ENCODE peak calls at places on chromosomes 3 and 15, in five cellular contexts. One of them, this sample, is unnamed.

GRCh38 chr3:46965151-46965550 is 11.4 kb downstream of the CCDC12 start:
- DNase-seq in mesenteric fat pad: no peak
- DNase-seq in activated CD4-positive, alpha-beta T cell treated with anti-CD3 and anti-CD28 coated beads, Interleukin-2, amount 50 U/mL, for 1 hour: no peak
- DNase-seq in D721Med: no peak
- DNase-seq in Caco-2: peak
- DNase-seq in this sample: no peak

GRCh38 chr3:98990657-98991056 is 89.2 kb upstream of the DCBLD2 start:
- DNase-seq in mesenteric fat pad: no peak
- DNase-seq in activated CD4-positive, alpha-beta T cell treated with anti-CD3 and anti-CD28 coated beads, Interleukin-2, amount 50 U/mL, for 1 hour: no peak
- DNase-seq in D721Med: no peak
- DNase-seq in Caco-2: no peak
- DNase-seq in this sample: no peak

GRCh38 chr15:58705105-58705504 is 44.4 kb downstream of the ADAM10 start:
- DNase-seq in mesenteric fat pad: no peak
- DNase-seq in activated CD4-positive, alpha-beta T cell treated with anti-CD3 and anti-CD28 coated beads, Interleukin-2, amount 50 U/mL, for 1 hour: no peak
- DNase-seq in D721Med: no peak
- DNase-seq in Caco-2: no peak
- DNase-seq in this sample: no peak

GRCh38 chr3:125280966-125281365 is 68.4 kb upstream of the SLC12A8 start:
- DNase-seq in mesenteric fat pad: no peak
- DNase-seq in activated CD4-positive, alpha-beta T cell treated with anti-CD3 and anti-CD28 coated beads, Interleukin-2, amount 50 U/mL, for 1 hour: no peak
- DNase-seq in D721Med: no peak
- DNase-seq in Caco-2: no peak
- DNase-seq in this sample: no peak

GRCh38 chr3:151085889-151086483 is 522 bp downstream of the MED12L start:
- DNase-seq in mesenteric fat pad: no peak
- DNase-seq in activated CD4-positive, alpha-beta T cell treated with anti-CD3 and anti-CD28 coated beads, Interleukin-2, amount 50 U/mL, for 1 hour: no peak
- DNase-seq in D721Med: peak
- DNase-seq in Caco-2: peak
- DNase-seq in this sample: peak

GRCh38 chr15:98567951-98568350 is 80.4 kb upstream of the IGF1R start:
- DNase-seq in mesenteric fat pad: no peak
- DNase-seq in activated CD4-positive, alpha-beta T cell treated with anti-CD3 and anti-CD28 coated beads, Interleukin-2, amount 50 U/mL, for 1 hour: no peak
- DNase-seq in D721Med: no peak
- DNase-seq in Caco-2: no peak
- DNase-seq in this sample: peak

GRCh38 chr3:186806173-186807055 is at the start of gene RFC4:
- DNase-seq in mesenteric fat pad: peak
- DNase-seq in activated CD4-positive, alpha-beta T cell treated with anti-CD3 and anti-CD28 coated beads, Interleukin-2, amount 50 U/mL, for 1 hour: peak
- DNase-seq in D721Med: peak
- DNase-seq in Caco-2: peak
- DNase-seq in this sample: peak

GRCh38 chr3:48413086-48413485 is 16.8 kb downstream of the PLXNB1 start:
- DNase-seq in mesenteric fat pad: no peak
- DNase-seq in activated CD4-positive, alpha-beta T cell treated with anti-CD3 and anti-CD28 coated beads, Interleukin-2, amount 50 U/mL, for 1 hour: no peak
- DNase-seq in D721Med: no peak
- DNase-seq in Caco-2: no peak
- DNase-seq in this sample: peak

GRCh38 chr3:177401375-177401774 is 204.1 kb upstream of the TBL1XR1 start:
- DNase-seq in mesenteric fat pad: no peak
- DNase-seq in activated CD4-positive, alpha-beta T cell treated with anti-CD3 and anti-CD28 coated beads, Interleukin-2, amount 50 U/mL, for 1 hour: no peak
- DNase-seq in D721Med: no peak
- DNase-seq in Caco-2: no peak
- DNase-seq in this sample: no peak

GRCh38 chr3:99351097-99351496 is 287.3 kb upstream of the COL8A1 start:
- DNase-seq in mesenteric fat pad: no peak
- DNase-seq in activated CD4-positive, alpha-beta T cell treated with anti-CD3 and anti-CD28 coated beads, Interleukin-2, amount 50 U/mL, for 1 hour: no peak
- DNase-seq in D721Med: no peak
- DNase-seq in Caco-2: no peak
- DNase-seq in this sample: no peak

GRCh38 chr3:141914311-141914710 is 37.9 kb downstream of the ATP1B3 start:
- DNase-seq in mesenteric fat pad: no peak
- DNase-seq in activated CD4-positive, alpha-beta T cell treated with anti-CD3 and anti-CD28 coated beads, Interleukin-2, amount 50 U/mL, for 1 hour: no peak
- DNase-seq in D721Med: no peak
- DNase-seq in Caco-2: no peak
- DNase-seq in this sample: no peak

GRCh38 chr3:132394334-132394733 is 23.0 kb upstream of the DNAJC13 start:
- DNase-seq in mesenteric fat pad: no peak
- DNase-seq in activated CD4-positive, alpha-beta T cell treated with anti-CD3 and anti-CD28 coated beads, Interleukin-2, amount 50 U/mL, for 1 hour: no peak
- DNase-seq in D721Med: no peak
- DNase-seq in Caco-2: no peak
- DNase-seq in this sample: peak

GRCh38 chr15:87528873-87529272 is 727.7 kb downstream of the NTRK3 start:
- DNase-seq in mesenteric fat pad: no peak
- DNase-seq in activated CD4-positive, alpha-beta T cell treated with anti-CD3 and anti-CD28 coated beads, Interleukin-2, amount 50 U/mL, for 1 hour: no peak
- DNase-seq in D721Med: no peak
- DNase-seq in Caco-2: no peak
- DNase-seq in this sample: no peak

GRCh38 chr3:194632211-194632982 is 822 bp downstream of the TMEM44 start:
- DNase-seq in mesenteric fat pad: peak
- DNase-seq in activated CD4-positive, alpha-beta T cell treated with anti-CD3 and anti-CD28 coated beads, Interleukin-2, amount 50 U/mL, for 1 hour: no peak
- DNase-seq in D721Med: no peak
- DNase-seq in Caco-2: no peak
- DNase-seq in this sample: no peak

GRCh38 chr15:62241135-62241770 is 76.2 kb upstream of the C2CD4B start:
- DNase-seq in mesenteric fat pad: no peak
- DNase-seq in activated CD4-positive, alpha-beta T cell treated with anti-CD3 and anti-CD28 coated beads, Interleukin-2, amount 50 U/mL, for 1 hour: no peak
- DNase-seq in D721Med: no peak
- DNase-seq in Caco-2: peak
- DNase-seq in this sample: peak

GRCh38 chr3:55549172-55549571 is 62.1 kb upstream of the WNT5A start:
- DNase-seq in mesenteric fat pad: no peak
- DNase-seq in activated CD4-positive, alpha-beta T cell treated with anti-CD3 and anti-CD28 coated beads, Interleukin-2, amount 50 U/mL, for 1 hour: no peak
- DNase-seq in D721Med: no peak
- DNase-seq in Caco-2: peak
- DNase-seq in this sample: no peak

GRCh38 chr15:98700501-98700900 is 52.2 kb downstream of the IGF1R start:
- DNase-seq in mesenteric fat pad: no peak
- DNase-seq in activated CD4-positive, alpha-beta T cell treated with anti-CD3 and anti-CD28 coated beads, Interleukin-2, amount 50 U/mL, for 1 hour: no peak
- DNase-seq in D721Med: no peak
- DNase-seq in Caco-2: no peak
- DNase-seq in this sample: no peak

GRCh38 chr3:27721717-27722564 is at the start of gene EOMES:
- DNase-seq in mesenteric fat pad: no peak
- DNase-seq in activated CD4-positive, alpha-beta T cell treated with anti-CD3 and anti-CD28 coated beads, Interleukin-2, amount 50 U/mL, for 1 hour: peak
- DNase-seq in D721Med: no peak
- DNase-seq in Caco-2: peak
- DNase-seq in this sample: peak

GRCh38 chr3:123315271-123315595 is 113.5 kb downstream of the SEC22A start:
- DNase-seq in mesenteric fat pad: no peak
- DNase-seq in activated CD4-positive, alpha-beta T cell treated with anti-CD3 and anti-CD28 coated beads, Interleukin-2, amount 50 U/mL, for 1 hour: no peak
- DNase-seq in D721Med: no peak
- DNase-seq in Caco-2: no peak
- DNase-seq in this sample: no peak

GRCh38 chr15:31461375-31461774 is 134.7 kb downstream of the KLF13 start:
- DNase-seq in mesenteric fat pad: no peak
- DNase-seq in activated CD4-positive, alpha-beta T cell treated with anti-CD3 and anti-CD28 coated beads, Interleukin-2, amount 50 U/mL, for 1 hour: no peak
- DNase-seq in D721Med: no peak
- DNase-seq in Caco-2: no peak
- DNase-seq in this sample: no peak

GRCh38 chr3:177574232-177574856 is 377.1 kb upstream of the TBL1XR1 start:
- DNase-seq in mesenteric fat pad: no peak
- DNase-seq in activated CD4-positive, alpha-beta T cell treated with anti-CD3 and anti-CD28 coated beads, Interleukin-2, amount 50 U/mL, for 1 hour: no peak
- DNase-seq in D721Med: no peak
- DNase-seq in Caco-2: peak
- DNase-seq in this sample: no peak

GRCh38 chr3:41881233-41881821 is 80.6 kb downstream of the ULK4 start:
- DNase-seq in mesenteric fat pad: no peak
- DNase-seq in activated CD4-positive, alpha-beta T cell treated with anti-CD3 and anti-CD28 coated beads, Interleukin-2, amount 50 U/mL, for 1 hour: no peak
- DNase-seq in D721Med: no peak
- DNase-seq in Caco-2: peak
- DNase-seq in this sample: no peak

GRCh38 chr3:13111173-13111873 is 38.1 kb upstream of the IQSEC1 start:
- DNase-seq in mesenteric fat pad: no peak
- DNase-seq in activated CD4-positive, alpha-beta T cell treated with anti-CD3 and anti-CD28 coated beads, Interleukin-2, amount 50 U/mL, for 1 hour: no peak
- DNase-seq in D721Med: no peak
- DNase-seq in Caco-2: no peak
- DNase-seq in this sample: no peak

GRCh38 chr15:96553006-96553405 is 222.5 kb downstream of the NR2F2 start:
- DNase-seq in mesenteric fat pad: no peak
- DNase-seq in activated CD4-positive, alpha-beta T cell treated with anti-CD3 and anti-CD28 coated beads, Interleukin-2, amount 50 U/mL, for 1 hour: no peak
- DNase-seq in D721Med: no peak
- DNase-seq in Caco-2: no peak
- DNase-seq in this sample: no peak

GRCh38 chr3:25594007-25594502 is 70.7 kb downstream of the TOP2B start:
- DNase-seq in mesenteric fat pad: no peak
- DNase-seq in activated CD4-positive, alpha-beta T cell treated with anti-CD3 and anti-CD28 coated beads, Interleukin-2, amount 50 U/mL, for 1 hour: no peak
- DNase-seq in D721Med: no peak
- DNase-seq in Caco-2: peak
- DNase-seq in this sample: no peak

GRCh38 chr15:68224546-68225250 is 4.8 kb downstream of the CLN6 start:
- DNase-seq in mesenteric fat pad: peak
- DNase-seq in activated CD4-positive, alpha-beta T cell treated with anti-CD3 and anti-CD28 coated beads, Interleukin-2, amount 50 U/mL, for 1 hour: no peak
- DNase-seq in D721Med: no peak
- DNase-seq in Caco-2: no peak
- DNase-seq in this sample: no peak

GRCh38 chr3:58711871-58712270 is 45.3 kb upstream of the FAM3D start:
- DNase-seq in mesenteric fat pad: no peak
- DNase-seq in activated CD4-positive, alpha-beta T cell treated with anti-CD3 and anti-CD28 coated beads, Interleukin-2, amount 50 U/mL, for 1 hour: no peak
- DNase-seq in D721Med: no peak
- DNase-seq in Caco-2: no peak
- DNase-seq in this sample: no peak

GRCh38 chr3:78143000-78143399 is 1103.1 kb downstream of the ROBO2 start:
- DNase-seq in mesenteric fat pad: no peak
- DNase-seq in activated CD4-positive, alpha-beta T cell treated with anti-CD3 and anti-CD28 coated beads, Interleukin-2, amount 50 U/mL, for 1 hour: no peak
- DNase-seq in D721Med: no peak
- DNase-seq in Caco-2: no peak
- DNase-seq in this sample: no peak

GRCh38 chr15:71588746-71589145 is 221.6 kb upstream of the NR2E3 start:
- DNase-seq in mesenteric fat pad: no peak
- DNase-seq in activated CD4-positive, alpha-beta T cell treated with anti-CD3 and anti-CD28 coated beads, Interleukin-2, amount 50 U/mL, for 1 hour: no peak
- DNase-seq in D721Med: no peak
- DNase-seq in Caco-2: no peak
- DNase-seq in this sample: no peak

GRCh38 chr15:90055182-90055581 is 47.1 kb downstream of the IDH2 start:
- DNase-seq in mesenteric fat pad: no peak
- DNase-seq in activated CD4-positive, alpha-beta T cell treated with anti-CD3 and anti-CD28 coated beads, Interleukin-2, amount 50 U/mL, for 1 hour: no peak
- DNase-seq in D721Med: no peak
- DNase-seq in Caco-2: no peak
- DNase-seq in this sample: no peak

GRCh38 chr3:197454014-197454413 is 101.8 kb downstream of the BDH1 start:
- DNase-seq in mesenteric fat pad: no peak
- DNase-seq in activated CD4-positive, alpha-beta T cell treated with anti-CD3 and anti-CD28 coated beads, Interleukin-2, amount 50 U/mL, for 1 hour: no peak
- DNase-seq in D721Med: no peak
- DNase-seq in Caco-2: peak
- DNase-seq in this sample: peak

GRCh38 chr15:67880651-67881182 is 40.9 kb upstream of the RNU6-1 start:
- DNase-seq in mesenteric fat pad: no peak
- DNase-seq in activated CD4-positive, alpha-beta T cell treated with anti-CD3 and anti-CD28 coated beads, Interleukin-2, amount 50 U/mL, for 1 hour: no peak
- DNase-seq in D721Med: no peak
- DNase-seq in Caco-2: no peak
- DNase-seq in this sample: no peak

GRCh38 chr15:74752486-74753395 is 4.1 kb downstream of the CYP1A2 start:
- DNase-seq in mesenteric fat pad: no peak
- DNase-seq in activated CD4-positive, alpha-beta T cell treated with anti-CD3 and anti-CD28 coated beads, Interleukin-2, amount 50 U/mL, for 1 hour: no peak
- DNase-seq in D721Med: no peak
- DNase-seq in Caco-2: no peak
- DNase-seq in this sample: no peak

GRCh38 chr3:115341208-115341607 is 194.1 kb upstream of the ZBTB20 start:
- DNase-seq in mesenteric fat pad: no peak
- DNase-seq in activated CD4-positive, alpha-beta T cell treated with anti-CD3 and anti-CD28 coated beads, Interleukin-2, amount 50 U/mL, for 1 hour: no peak
- DNase-seq in D721Med: no peak
- DNase-seq in Caco-2: no peak
- DNase-seq in this sample: no peak

GRCh38 chr3:21912656-21913055 is 161.6 kb upstream of the ZNF385D start:
- DNase-seq in mesenteric fat pad: no peak
- DNase-seq in activated CD4-positive, alpha-beta T cell treated with anti-CD3 and anti-CD28 coated beads, Interleukin-2, amount 50 U/mL, for 1 hour: no peak
- DNase-seq in D721Med: no peak
- DNase-seq in Caco-2: no peak
- DNase-seq in this sample: no peak

GRCh38 chr3:148902173-148902791 is 37.2 kb downstream of the CPA3 start:
- DNase-seq in mesenteric fat pad: no peak
- DNase-seq in activated CD4-positive, alpha-beta T cell treated with anti-CD3 and anti-CD28 coated beads, Interleukin-2, amount 50 U/mL, for 1 hour: no peak
- DNase-seq in D721Med: no peak
- DNase-seq in Caco-2: no peak
- DNase-seq in this sample: no peak

This sample was measured in BE2C.